ENCODE peak calls at places on chromosomes 5 and 9, in seven cellular contexts. J is T-helper 1 cell, R is RCC 7860, W is T-helper 2 cell, Q is left ventricle myocardium inferior, U is midbrain, O is lung microvascular endothelial cell. Z is an unnamed sample.

GRCh38 chr5:179368016-179368805 is 22.9 kb upstream of the ADAMTS2 start:
- DNase-seq in J (no peak), W (no peak), O (no peak), U (no peak), R (no peak), Q (no peak), Z (no peak)

GRCh38 chr9:6355728-6356127 is 27.6 kb downstream of the TPD52L3 start:
- DNase-seq in U (no peak), W (no peak), R (peak; percentile 38), O (peak; percentile 60), Q (no peak), J (no peak), Z (no peak)

GRCh38 chr5:73822989-73823339 is 197.0 kb downstream of the ARHGEF28 start:
- DNase-seq in Q (no peak), U (no peak), O (no peak), R (peak; percentile 49), J (no peak), W (no peak), Z (no peak)

GRCh38 chr5:53456366-53456765 is 24.1 kb upstream of the FST start:
- DNase-seq in J (no peak), U (no peak), W (no peak), Q (no peak), O (no peak), R (no peak), Z (no peak)

GRCh38 chr9:69319324-69320040 is 5.5 kb upstream of the ENTREP1 start:
- DNase-seq in U (no peak), Q (no peak), J (no peak), O (no peak), R (no peak), W (no peak), Z (no peak)

GRCh38 chr5:59709346-59709821 is 184.1 kb downstream of the PDE4D start:
- DNase-seq in Q (no peak), U (no peak), J (no peak), W (no peak), O (no peak), R (no peak), Z (no peak)

GRCh38 chr9:96394832-96395496 is 11.5 kb upstream of the SLC35D2 start:
- DNase-seq in W (no peak), J (no peak), O (no peak), R (no peak), Q (no peak), U (no peak), Z (no peak)

GRCh38 chr5:147303976-147304375 is 69.2 kb downstream of the STK32A start:
- DNase-seq in W (no peak), R (peak; percentile 83), O (peak; percentile 92), U (peak; percentile 4), J (no peak), Q (no peak), Z (peak; percentile 73)

Z was measured in pulmonary artery endothelial cell.